ENCODE peak calls at places on chromosomes 7 and 10, in four cellular contexts. E is dorsolateral prefrontal cortex, N is ELF-1, O is gastrocnemius medialis. A is an unnamed sample.

GRCh38 chr7:148303295-148304013 is 287.1 kb upstream of the C7orf33 start:
- DNase-seq in O (peak), E (peak), N (no peak), A (no peak)

GRCh38 chr7:92042056-92042737 is 92.1 kb downstream of the CYP51A1 start:
- DNase-seq in O (no peak), N (no peak), E (no peak), A (no peak)

GRCh38 chr7:73937014-73937413 is 76.1 kb downstream of the TMEM270 start:
- DNase-seq in N (no peak), O (no peak), E (no peak), A (no peak)

GRCh38 chr10:54985732-54986131 is 184.7 kb upstream of the PCDH15 start:
- DNase-seq in E (no peak), N (no peak), O (no peak), A (peak)

GRCh38 chr7:85471740-85472139 is 284.9 kb upstream of the SEMA3D start:
- DNase-seq in E (no peak), N (no peak), O (no peak), A (no peak)

GRCh38 chr10:130751851-130752250 is 559.7 kb downstream of the TCERG1L start:
- DNase-seq in E (no peak), N (peak), O (no peak), A (no peak)

GRCh38 chr10:30000802-30001571 is 58.4 kb downstream of the JCAD start:
- DNase-seq in O (peak), E (no peak), N (no peak), A (no peak)

GRCh38 chr7:36653011-36653670 is 71.2 kb downstream of the AOAH start:
- DNase-seq in N (no peak), O (no peak), E (no peak), A (no peak)

GRCh38 chr10:48454302-48455054 is 148.0 kb downstream of the MAPK8 start:
- DNase-seq in E (peak), N (peak), O (no peak), A (peak)

GRCh38 chr10:95841711-95842498 is 65.9 kb upstream of the CC2D2B start:
- DNase-seq in O (no peak), N (peak), E (no peak), A (peak)

GRCh38 chr10:84706875-84707274 is 378.5 kb downstream of the CCSER2 start:
- DNase-seq in E (no peak), O (no peak), N (peak), A (no peak)

GRCh38 chr7:95330194-95331003 is 6.1 kb upstream of the PON1 start:
- DNase-seq in N (no peak), E (no peak), O (no peak), A (no peak)

GRCh38 chr7:116030626-116031276 is at the start of gene TFEC:
- DNase-seq in E (no peak), N (no peak), O (no peak), A (no peak)

GRCh38 chr7:155204744-155205367 is 92.8 kb upstream of the INSIG1 start:
- DNase-seq in E (no peak), O (no peak), N (no peak), A (peak)

GRCh38 chr7:6250364-6250833 is 22.0 kb downstream of the CYTH3 start:
- DNase-seq in O (no peak), E (no peak), N (no peak), A (no peak)

GRCh38 chr10:36256905-36257304 is 614.8 kb upstream of the FZD8 start:
- DNase-seq in E (no peak), N (no peak), O (no peak), A (no peak)

GRCh38 chr7:71735961-71736556 is 604.1 kb downstream of the GALNT17 start:
- DNase-seq in E (peak), N (peak), O (peak), A (peak)

GRCh38 chr7:84637568-84638338 is 443.2 kb upstream of the SEMA3A start:
- DNase-seq in E (no peak), N (peak), O (no peak), A (no peak)

GRCh38 chr10:79202188-79203013 is 133.6 kb downstream of the ZMIZ1 start:
- DNase-seq in N (peak), E (no peak), O (no peak), A (peak)

GRCh38 chr7:27251136-27251512 is 8.5 kb downstream of the EVX1 start:
- DNase-seq in O (no peak), E (no peak), N (no peak), A (no peak)

GRCh38 chr10:68666280-68666760 is 54.7 kb upstream of the CCAR1 start:
- DNase-seq in E (no peak), O (no peak), N (no peak), A (no peak)

GRCh38 chr10:95785942-95786669 is 30.1 kb downstream of the ENTPD1 start:
- DNase-seq in O (no peak), E (no peak), N (no peak), A (peak)

GRCh38 chr10:75398630-75399460 is 2.7 kb downstream of the ZNF503 start:
- DNase-seq in O (no peak), E (no peak), N (peak), A (peak)

GRCh38 chr7:30327813-30328212 is 43.4 kb downstream of the ZNRF2 start:
- DNase-seq in E (no peak), O (no peak), N (no peak), A (no peak)

GRCh38 chr10:133466683-133467275 is 13.0 kb downstream of the SCART1 start:
- DNase-seq in E (no peak), O (no peak), N (no peak), A (peak)

GRCh38 chr10:69332278-69333010 is 54.1 kb downstream of the HK1 start:
- DNase-seq in N (no peak), E (no peak), O (no peak), A (no peak)

GRCh38 chr7:4634166-4634565 is 47.9 kb upstream of the FOXK1 start:
- DNase-seq in N (no peak), E (no peak), O (no peak), A (no peak)

GRCh38 chr7:131066635-131067034 is 261.0 kb upstream of the MKLN1 start:
- DNase-seq in O (no peak), E (no peak), N (no peak), A (no peak)

GRCh38 chr7:452791-453455 is 66.7 kb downstream of the PDGFA start:
- DNase-seq in O (no peak), E (no peak), N (no peak), A (peak)

GRCh38 chr10:33001908-33002492 is 44.0 kb upstream of the ITGB1 start:
- DNase-seq in O (no peak), E (no peak), N (no peak), A (no peak)

GRCh38 chr10:132743925-132744490 is 41.9 kb downstream of the NKX6-2 start:
- DNase-seq in E (no peak), N (peak), O (no peak), A (no peak)

GRCh38 chr10:46248651-46249131 is 38.1 kb upstream of the ANTXRL start:
- DNase-seq in E (no peak), N (no peak), O (no peak), A (no peak)

A was measured in H7.